ENCODE peak calls at places on chromosomes 12 and 14, in ten cellular contexts. R, K, I, Z, H, N, V, A, Y and Q are unnamed samples.

GRCh38 chr14:71594828-71595227 is 337.4 kb upstream of the RGS6 start:
- DNase-seq in N (no peak), Y (no peak), Z (no peak), R (no peak), I (no peak), K (no peak), A (no peak), H (no peak), V (peak), Q (peak)

GRCh38 chr12:76755829-76756379 is 8.0 kb upstream of the ZDHHC17 start:
- DNase-seq in N (peak), Z (no peak), A (no peak), H (no peak), K (no peak), V (no peak), Y (no peak), I (no peak), R (no peak), Q (no peak)

GRCh38 chr14:21309238-21309636 is 29.4 kb downstream of the RPGRIP1 start:
- DNase-seq in Z (no peak), V (no peak), A (no peak), H (no peak), K (no peak), N (no peak), Y (no peak), I (no peak), R (no peak), Q (no peak)

GRCh38 chr12:108980831-108981618 is 39.8 kb downstream of the SVOP start:
- DNase-seq in Z (no peak), R (no peak), N (peak), A (peak), I (no peak), H (no peak), Y (peak), V (peak), K (no peak), Q (no peak)

GRCh38 chr12:93208011-93208410 is 169.7 kb upstream of the NUDT4 start:
- DNase-seq in N (no peak), R (no peak), A (no peak), V (no peak), K (no peak), Z (no peak), H (no peak), Y (no peak), I (no peak), Q (no peak)

GRCh38 chr14:101360045-101360931 is 201.0 kb upstream of the DIO3 start:
- DNase-seq in K (peak), H (no peak), V (no peak), R (no peak), I (no peak), Y (no peak), A (no peak), Z (no peak), N (no peak), Q (peak)

GRCh38 chr12:52741378-52742195 is 35.6 kb downstream of the KRT76 start:
- DNase-seq in A (peak), I (peak), R (peak), Y (peak), K (peak), H (no peak), Z (no peak), V (peak), N (peak), Q (peak)

GRCh38 chr14:63343878-63344277 is 25.1 kb upstream of the GPHB5 start:
- DNase-seq in N (peak), K (no peak), Z (no peak), A (no peak), I (no peak), R (no peak), V (no peak), H (no peak), Y (no peak), Q (no peak)

GRCh38 chr14:68947802-68948201 is 31.3 kb downstream of the ACTN1 start:
- DNase-seq in I (no peak), V (no peak), A (peak), K (peak), H (no peak), Y (no peak), N (peak), R (peak), Z (peak), Q (no peak)

GRCh38 chr12:71007025-71007424 is 86.5 kb upstream of the PTPRR start:
- DNase-seq in I (no peak), H (no peak), A (no peak), R (no peak), V (no peak), K (no peak), Y (no peak), N (no peak), Z (no peak), Q (no peak)

GRCh38 chr12:14845350-14845750 is 2.0 kb upstream of the ART4 start:
- DNase-seq in I (no peak), Z (peak), V (peak), N (peak), R (peak), A (peak), K (peak), Y (peak), H (no peak), Q (peak)

GRCh38 chr12:118402251-118402650 is 25.9 kb downstream of the SUDS3 start:
- DNase-seq in K (no peak), I (no peak), Y (peak), R (peak), Z (no peak), H (no peak), N (peak), A (peak), V (peak), Q (no peak)

GRCh38 chr12:121657305-121658008 is 12.0 kb downstream of the MORN3 start:
- DNase-seq in V (no peak), R (no peak), Y (no peak), Z (no peak), K (no peak), A (no peak), I (no peak), H (no peak), N (no peak), Q (no peak)

GRCh38 chr14:35818346-35819115 is 7.6 kb upstream of the BRMS1L start:
- DNase-seq in H (no peak), I (no peak), K (peak), R (peak), N (peak), Y (peak), A (no peak), V (peak), Z (no peak), Q (peak)

GRCh38 chr14:25349269-25349668 is 299.3 kb upstream of the STXBP6 start:
- DNase-seq in K (no peak), A (no peak), V (no peak), Z (no peak), R (no peak), Y (no peak), H (no peak), I (no peak), N (no peak), Q (no peak)